ENCODE peak calls at places on chromosomes 11 and 22, in six cellular contexts. One of them, this sample, is unnamed.
A peak's percentile ranks its signal among the peaks of the same experiment; 100 is the strongest.

GRCh38 chr22:19757140-19757984 is 3.2 kb upstream of the TBX1 start:
- DNase-seq in right atrium auricular region: no peak
- DNase-seq in heart right ventricle: no peak
- DNase-seq in upper lobe of left lung: peak; percentile 56
- DNase-seq in GM12865: no peak
- DNase-seq in cardiac muscle cell: no peak
- DNase-seq in this sample: no peak

GRCh38 chr11:132028380-132029240 is 658.2 kb downstream of the NTM start:
- DNase-seq in cardiac muscle cell: peak; percentile 27
- DNase-seq in heart right ventricle: peak; percentile 11
- DNase-seq in GM12865: peak; percentile 62
- DNase-seq in right atrium auricular region: peak; percentile 74
- DNase-seq in upper lobe of left lung: no peak
- DNase-seq in this sample: no peak

GRCh38 chr11:117670924-117671323 is 126.1 kb downstream of the DSCAML1 start:
- DNase-seq in right atrium auricular region: no peak
- DNase-seq in heart right ventricle: no peak
- DNase-seq in GM12865: no peak
- DNase-seq in cardiac muscle cell: no peak
- DNase-seq in upper lobe of left lung: no peak
- DNase-seq in this sample: no peak

GRCh38 chr22:30183861-30184278 is 62.7 kb downstream of the LIF start:
- DNase-seq in right atrium auricular region: no peak
- DNase-seq in heart right ventricle: no peak
- DNase-seq in GM12865: no peak
- DNase-seq in upper lobe of left lung: no peak
- DNase-seq in cardiac muscle cell: peak; percentile 47
- DNase-seq in this sample: no peak

GRCh38 chr22:50085211-50085999 is at the start of gene MLC1:
- DNase-seq in upper lobe of left lung: no peak
- DNase-seq in GM12865: no peak
- DNase-seq in heart right ventricle: no peak
- DNase-seq in right atrium auricular region: no peak
- DNase-seq in cardiac muscle cell: peak; percentile 72
- DNase-seq in this sample: no peak

GRCh38 chr11:121716060-121716459 is 263.3 kb upstream of the SORL1-AS1 start:
- DNase-seq in cardiac muscle cell: peak; percentile 17
- DNase-seq in heart right ventricle: no peak
- DNase-seq in upper lobe of left lung: no peak
- DNase-seq in GM12865: no peak
- DNase-seq in right atrium auricular region: no peak
- DNase-seq in this sample: no peak

GRCh38 chr22:20796731-20797130 is 22.8 kb downstream of the SERPIND1 start:
- DNase-seq in upper lobe of left lung: no peak
- DNase-seq in right atrium auricular region: no peak
- DNase-seq in cardiac muscle cell: no peak
- DNase-seq in GM12865: no peak
- DNase-seq in heart right ventricle: no peak
- DNase-seq in this sample: no peak

GRCh38 chr11:64225608-64226506 is at the start of the genes NUDT22 and TRPT1:
- DNase-seq in heart right ventricle: peak; percentile 94
- DNase-seq in GM12865: peak; percentile 92
- DNase-seq in right atrium auricular region: peak; percentile 93
- DNase-seq in cardiac muscle cell: peak; percentile 80
- DNase-seq in upper lobe of left lung: peak; percentile 98
- DNase-seq in this sample: peak; percentile 95

GRCh38 chr11:40388097-40388818 is 1071.2 kb downstream of the LRRC4C start:
- DNase-seq in right atrium auricular region: no peak
- DNase-seq in upper lobe of left lung: no peak
- DNase-seq in cardiac muscle cell: no peak
- DNase-seq in heart right ventricle: no peak
- DNase-seq in GM12865: no peak
- DNase-seq in this sample: no peak

GRCh38 chr11:65542738-65543390 is 15.3 kb downstream of the LTBP3 start:
- DNase-seq in upper lobe of left lung: no peak
- DNase-seq in heart right ventricle: no peak
- DNase-seq in cardiac muscle cell: no peak
- DNase-seq in right atrium auricular region: no peak
- DNase-seq in GM12865: no peak
- DNase-seq in this sample: no peak

GRCh38 chr11:26286472-26287066 is 45.4 kb upstream of the ANO3 start:
- DNase-seq in cardiac muscle cell: peak; percentile 53
- DNase-seq in upper lobe of left lung: no peak
- DNase-seq in GM12865: peak; percentile 11
- DNase-seq in heart right ventricle: no peak
- DNase-seq in right atrium auricular region: no peak
- DNase-seq in this sample: no peak

GRCh38 chr11:12170984-12171383 is 60.6 kb downstream of the MICAL2 start:
- DNase-seq in heart right ventricle: peak; percentile 38
- DNase-seq in right atrium auricular region: peak; percentile 81
- DNase-seq in upper lobe of left lung: no peak
- DNase-seq in GM12865: no peak
- DNase-seq in cardiac muscle cell: peak; percentile 93
- DNase-seq in this sample: no peak

DNA sequence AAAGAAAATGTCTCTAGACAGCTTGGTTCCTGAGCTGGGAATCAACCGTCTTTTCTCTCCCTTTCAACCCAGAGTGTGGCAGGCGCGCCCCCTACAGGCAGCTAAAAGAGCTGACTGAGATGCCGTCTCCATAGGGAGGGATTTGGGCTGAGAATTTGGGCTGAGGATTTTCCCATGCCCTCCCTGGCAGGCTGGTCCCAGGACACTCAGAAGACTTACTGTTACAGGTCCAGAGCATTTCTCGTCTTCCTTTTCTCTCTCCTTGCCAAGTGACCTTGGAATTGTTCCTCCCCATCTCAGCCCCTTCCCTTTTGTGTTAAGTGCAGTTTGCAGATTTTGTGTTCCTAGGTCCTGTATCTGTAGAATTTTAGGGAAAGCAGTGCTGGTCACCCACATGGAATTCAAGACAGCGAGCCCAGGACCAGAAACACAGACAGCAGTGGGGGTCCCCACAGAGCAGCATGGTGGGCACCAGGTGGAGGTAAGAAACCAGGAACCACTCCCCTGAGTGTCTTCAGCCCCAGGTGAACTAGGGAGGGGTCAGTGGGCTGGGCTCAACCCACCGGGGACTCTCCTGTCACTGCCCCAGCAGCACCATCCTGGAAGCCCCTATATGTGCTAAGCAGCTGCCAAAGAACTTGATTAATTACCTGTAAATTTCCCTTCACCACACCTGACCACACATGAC is 9.9 kb upstream of the IGLL5 start:
- DNase-seq in GM12865: peak; percentile 60
- DNase-seq in heart right ventricle: peak; percentile 59
- DNase-seq in cardiac muscle cell: peak; percentile 76
- DNase-seq in upper lobe of left lung: no peak
- DNase-seq in right atrium auricular region: no peak
- DNase-seq in this sample: no peak
- TF ChIP-seq CTCF in GM12865: peak; percentile 55
- TF ChIP-seq CTCF in heart right ventricle: peak; percentile 43
- TF ChIP-seq CTCF in cardiac muscle cell: peak; percentile 78
- TF ChIP-seq CTCF in upper lobe of left lung: no peak
- TF ChIP-seq CTCF in right atrium auricular region: peak; percentile 66
- TF ChIP-seq CTCF in this sample: no peak

GRCh38 chr11:120243221-120243620 is 3.3 kb downstream of the POU2F3 start:
- DNase-seq in upper lobe of left lung: no peak
- DNase-seq in cardiac muscle cell: no peak
- DNase-seq in right atrium auricular region: no peak
- DNase-seq in heart right ventricle: no peak
- DNase-seq in GM12865: no peak
- DNase-seq in this sample: no peak

GRCh38 chr11:120244966-120245365 is 5.0 kb downstream of the POU2F3 start:
- DNase-seq in cardiac muscle cell: no peak
- DNase-seq in right atrium auricular region: no peak
- DNase-seq in heart right ventricle: no peak
- DNase-seq in GM12865: no peak
- DNase-seq in upper lobe of left lung: no peak
- DNase-seq in this sample: no peak

GRCh38 chr11:120245434-120245833 is 5.5 kb downstream of the POU2F3 start:
- DNase-seq in GM12865: no peak
- DNase-seq in upper lobe of left lung: no peak
- DNase-seq in cardiac muscle cell: no peak
- DNase-seq in heart right ventricle: no peak
- DNase-seq in right atrium auricular region: no peak
- DNase-seq in this sample: no peak

GRCh38 chr11:120241277-120241676 is 1.3 kb downstream of the POU2F3 start:
- DNase-seq in upper lobe of left lung: no peak
- DNase-seq in right atrium auricular region: no peak
- DNase-seq in cardiac muscle cell: no peak
- DNase-seq in GM12865: no peak
- DNase-seq in heart right ventricle: no peak
- DNase-seq in this sample: no peak

GRCh38 chr11:120244476-120244875 is 4.5 kb downstream of the POU2F3 start:
- DNase-seq in right atrium auricular region: no peak
- DNase-seq in heart right ventricle: no peak
- DNase-seq in cardiac muscle cell: peak; percentile 40
- DNase-seq in GM12865: peak; percentile 18
- DNase-seq in upper lobe of left lung: no peak
- DNase-seq in this sample: no peak
- TF ChIP-seq CTCF in right atrium auricular region: no peak
- TF ChIP-seq CTCF in heart right ventricle: no peak
- TF ChIP-seq CTCF in cardiac muscle cell: no peak
- TF ChIP-seq CTCF in GM12865: no peak
- TF ChIP-seq CTCF in upper lobe of left lung: no peak
- TF ChIP-seq CTCF in this sample: no peak

GRCh38 chr22:32378703-32379272 is 21.1 kb downstream of the RFPL3 start:
- DNase-seq in upper lobe of left lung: no peak
- DNase-seq in GM12865: peak; percentile 34
- DNase-seq in right atrium auricular region: no peak
- DNase-seq in heart right ventricle: no peak
- DNase-seq in cardiac muscle cell: peak; percentile 36
- DNase-seq in this sample: no peak
- TF ChIP-seq CTCF in upper lobe of left lung: peak; percentile 11
- TF ChIP-seq CTCF in GM12865: peak; percentile 44
- TF ChIP-seq CTCF in right atrium auricular region: peak; percentile 54
- TF ChIP-seq CTCF in heart right ventricle: no peak
- TF ChIP-seq CTCF in cardiac muscle cell: peak; percentile 67
- TF ChIP-seq CTCF in this sample: no peak

DNA sequence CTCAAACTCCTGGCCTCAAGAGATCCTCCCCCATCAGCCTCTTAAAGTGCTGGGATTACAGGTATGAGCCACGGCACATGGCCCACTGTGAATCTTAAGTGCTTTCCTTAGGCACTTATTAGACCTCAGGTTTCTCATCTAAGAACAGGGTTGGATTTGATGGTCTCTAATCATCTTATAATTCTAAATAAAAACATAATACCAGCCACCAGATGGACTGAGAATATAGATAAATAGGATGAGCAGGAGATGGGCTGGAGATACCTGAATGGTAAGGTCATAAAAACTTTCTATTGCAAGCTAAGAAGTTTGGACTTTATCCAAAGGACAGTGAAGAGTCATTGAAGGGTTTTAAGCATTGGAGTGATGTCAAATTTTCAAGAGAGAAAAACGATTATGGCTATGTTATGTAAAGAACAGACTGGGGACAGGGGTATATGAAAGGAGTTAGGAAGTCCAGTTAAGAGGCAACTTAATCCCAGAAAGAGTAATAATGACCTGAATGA is 85.2 kb downstream of the RELT start:
- DNase-seq in upper lobe of left lung: no peak
- DNase-seq in cardiac muscle cell: no peak
- DNase-seq in heart right ventricle: no peak
- DNase-seq in right atrium auricular region: no peak
- DNase-seq in GM12865: no peak
- DNase-seq in this sample: no peak
- TF ChIP-seq CTCF in upper lobe of left lung: no peak
- TF ChIP-seq CTCF in cardiac muscle cell: no peak
- TF ChIP-seq CTCF in heart right ventricle: no peak
- TF ChIP-seq CTCF in right atrium auricular region: no peak
- TF ChIP-seq CTCF in GM12865: no peak
- TF ChIP-seq CTCF in this sample: no peak